ENCODE peak calls at places on chromosomes 1 and 21, in seven cellular contexts. U is MG63; F is T1000; O is left ventricle myocardium inferior; M is body of pancreas; Y is stimulated activated CD4-positive, alpha-beta T cell treated with anti-CD3 and anti-CD28 coated beads, Interleukin-2, amount 100 ng/mL, for 24 hours; B is NCI-H510A. H is an unnamed sample.
A peak's percentile ranks its signal among the peaks of the same experiment; 100 is the strongest.

GRCh38 chr1:119475866-119476439 is 31.1 kb upstream of the HSD3B1 start:
- DNase-seq in M (peak; percentile 80), F (no peak), B (peak; percentile 60), Y (peak; percentile 42), U (peak; percentile 39), O (peak; percentile 19), H (peak; percentile 79)

GRCh38 chr1:107389410-107390075 is 248.7 kb downstream of the NTNG1 start:
- DNase-seq in U (no peak), M (no peak), F (no peak), O (no peak), B (no peak), Y (no peak), H (no peak)

GRCh38 chr1:244852694-244853093 is 11.6 kb downstream of the HNRNPU start:
- DNase-seq in Y (no peak), U (no peak), M (no peak), O (no peak), B (no peak), F (no peak), H (no peak)

GRCh38 chr1:27686223-27686990 is 14.4 kb upstream of the IFI6 start:
- DNase-seq in B (peak; percentile 91), U (no peak), Y (no peak), F (no peak), O (no peak), M (no peak), H (peak; percentile 93)

GRCh38 chr1:205141236-205142104 is 19.7 kb upstream of the RBBP5 start:
- DNase-seq in O (peak; percentile 57), M (peak; percentile 85), B (peak; percentile 41), F (peak; percentile 55), Y (peak; percentile 81), U (peak; percentile 62), H (no peak)

GRCh38 chr1:232925421-232926202 is 24.8 kb upstream of the NTPCR start:
- DNase-seq in F (no peak), U (no peak), Y (no peak), O (no peak), M (no peak), B (no peak), H (no peak)

GRCh38 chr21:18449586-18449985 is 46.0 kb upstream of the TMPRSS15 start:
- DNase-seq in B (no peak), U (no peak), F (no peak), M (no peak), O (no peak), Y (no peak), H (no peak)

GRCh38 chr1:58432813-58433668 is 113.5 kb downstream of the OMA1 start:
- DNase-seq in O (peak; percentile 33), M (no peak), Y (no peak), U (peak; percentile 91), F (peak; percentile 60), B (no peak), H (no peak)

GRCh38 chr1:109089242-109090015 is 1.1 kb upstream of the TMEM167B start:
- DNase-seq in O (peak; percentile 58), M (peak; percentile 83), U (peak; percentile 86), B (peak; percentile 65), F (peak; percentile 8), Y (peak; percentile 61), H (peak; percentile 74)

GRCh38 chr1:161068306-161069200 is 1.1 kb downstream of the ARHGAP30 start:
- DNase-seq in O (peak; percentile 70), F (no peak), Y (peak; percentile 83), B (no peak), U (no peak), M (peak; percentile 78), H (peak; percentile 87)

GRCh38 chr1:171488190-171488929 is 3.0 kb downstream of the PRRC2C start:
- DNase-seq in U (no peak), M (no peak), Y (no peak), B (no peak), O (no peak), F (no peak), H (no peak)

GRCh38 chr1:72366473-72366872 is 84.1 kb upstream of the NEGR1 start:
- DNase-seq in B (peak; percentile 52), Y (no peak), F (no peak), M (peak; percentile 24), O (no peak), U (peak; percentile 5), H (no peak)

GRCh38 chr21:39650801-39651200 is 38.1 kb downstream of the B3GALT5 start:
- DNase-seq in F (no peak), B (no peak), M (no peak), U (no peak), O (no peak), Y (no peak), H (no peak)

GRCh38 chr1:225700164-225700740 is 47.3 kb upstream of the ENAH start:
- DNase-seq in Y (no peak), F (peak; percentile 87), M (peak; percentile 18), O (no peak), B (no peak), U (peak; percentile 88), H (no peak)

GRCh38 chr1:65959896-65960295 is 167.2 kb downstream of the PDE4B start:
- DNase-seq in Y (no peak), B (no peak), U (no peak), F (no peak), M (no peak), O (no peak), H (no peak)

H was measured in mucosa of descending colon.